ENCODE peak calls at places on chromosomes 11 and 22, in six cellular contexts. One of them, this sample, is unnamed.

GRCh38 chr22:29031236-29031982 is 30.2 kb downstream of the C22orf31 start:
- DNase-seq in pancreas: peak; percentile 68
- DNase-seq in uterus: peak; percentile 85
- DNase-seq in cardiac muscle cell: peak; percentile 92
- DNase-seq in BJ: peak; percentile 74
- DNase-seq in AG04449: peak; percentile 79
- DNase-seq in this sample: peak; percentile 96

GRCh38 chr11:62575156-62575555 is 1.5 kb upstream of the EEF1G start:
- DNase-seq in uterus: no peak
- DNase-seq in AG04449: no peak
- DNase-seq in cardiac muscle cell: no peak
- DNase-seq in pancreas: peak; percentile 77
- DNase-seq in BJ: no peak
- DNase-seq in this sample: no peak

GRCh38 chr11:82776377-82776776 is 42.7 kb upstream of the FAM181B start:
- DNase-seq in uterus: no peak
- DNase-seq in pancreas: no peak
- DNase-seq in cardiac muscle cell: no peak
- DNase-seq in BJ: no peak
- DNase-seq in AG04449: no peak
- DNase-seq in this sample: no peak

GRCh38 chr11:63889344-63889743 is 27.6 kb downstream of the RCOR2 start:
- DNase-seq in BJ: no peak
- DNase-seq in uterus: no peak
- DNase-seq in pancreas: no peak
- DNase-seq in AG04449: no peak
- DNase-seq in cardiac muscle cell: no peak
- DNase-seq in this sample: no peak

GRCh38 chr11:61907282-61907681 is 10.1 kb downstream of the RAB3IL1 start:
- DNase-seq in uterus: no peak
- DNase-seq in BJ: no peak
- DNase-seq in AG04449: no peak
- DNase-seq in cardiac muscle cell: no peak
- DNase-seq in pancreas: no peak
- DNase-seq in this sample: no peak

GRCh38 chr11:6931146-6931713 is 5.0 kb downstream of the ZNF215 start:
- DNase-seq in uterus: no peak
- DNase-seq in AG04449: no peak
- DNase-seq in pancreas: no peak
- DNase-seq in cardiac muscle cell: peak; percentile 60
- DNase-seq in BJ: no peak
- DNase-seq in this sample: no peak

GRCh38 chr11:128502736-128503135 is 84.6 kb downstream of the ETS1 start:
- DNase-seq in AG04449: peak; percentile 94
- DNase-seq in BJ: peak; percentile 83
- DNase-seq in pancreas: no peak
- DNase-seq in uterus: no peak
- DNase-seq in cardiac muscle cell: peak; percentile 92
- DNase-seq in this sample: peak; percentile 92

GRCh38 chr11:69516526-69516925 is 35.1 kb downstream of the LINC01488 start:
- DNase-seq in cardiac muscle cell: no peak
- DNase-seq in BJ: no peak
- DNase-seq in pancreas: peak; percentile 13
- DNase-seq in AG04449: no peak
- DNase-seq in uterus: no peak
- DNase-seq in this sample: no peak

GRCh38 chr11:120509346-120510053 is 2.0 kb upstream of the GRIK4 start:
- DNase-seq in uterus: no peak
- DNase-seq in pancreas: no peak
- DNase-seq in cardiac muscle cell: no peak
- DNase-seq in AG04449: no peak
- DNase-seq in BJ: no peak
- DNase-seq in this sample: peak; percentile 23

GRCh38 chr11:75946531-75947530 is 131.8 kb downstream of the UVRAG start:
- DNase-seq in pancreas: no peak
- DNase-seq in AG04449: no peak
- DNase-seq in uterus: no peak
- DNase-seq in cardiac muscle cell: peak; percentile 83
- DNase-seq in BJ: no peak
- DNase-seq in this sample: peak; percentile 35

GRCh38 chr11:17574799-17575144 is 27.7 kb downstream of the OTOG start:
- DNase-seq in BJ: no peak
- DNase-seq in pancreas: no peak
- DNase-seq in AG04449: no peak
- DNase-seq in uterus: no peak
- DNase-seq in cardiac muscle cell: no peak
- DNase-seq in this sample: no peak

GRCh38 chr11:110896358-110896757 is 184.1 kb upstream of the ARHGAP20 start:
- DNase-seq in uterus: no peak
- DNase-seq in cardiac muscle cell: peak; percentile 74
- DNase-seq in AG04449: no peak
- DNase-seq in BJ: no peak
- DNase-seq in pancreas: no peak
- DNase-seq in this sample: peak; percentile 85

GRCh38 chr11:119315139-119316016 is 1.6 kb downstream of the MCAM start:
- DNase-seq in BJ: no peak
- DNase-seq in uterus: no peak
- DNase-seq in AG04449: no peak
- DNase-seq in cardiac muscle cell: no peak
- DNase-seq in pancreas: no peak
- DNase-seq in this sample: peak; percentile 33

GRCh38 chr22:19848298-19849224 is 6.1 kb downstream of the GNB1L start:
- DNase-seq in BJ: no peak
- DNase-seq in AG04449: no peak
- DNase-seq in cardiac muscle cell: no peak
- DNase-seq in uterus: no peak
- DNase-seq in pancreas: peak; percentile 63
- DNase-seq in this sample: peak; percentile 31

GRCh38 chr11:48170840-48171233 is 45.8 kb upstream of the OR4B1 start:
- DNase-seq in uterus: no peak
- DNase-seq in pancreas: no peak
- DNase-seq in cardiac muscle cell: peak; percentile 74
- DNase-seq in BJ: no peak
- DNase-seq in AG04449: no peak
- DNase-seq in this sample: peak; percentile 60

GRCh38 chr22:44668190-44668885 is 33.7 kb upstream of the PRR5 start:
- DNase-seq in BJ: no peak
- DNase-seq in pancreas: peak; percentile 72
- DNase-seq in uterus: no peak
- DNase-seq in cardiac muscle cell: peak; percentile 24
- DNase-seq in AG04449: no peak
- DNase-seq in this sample: no peak

GRCh38 chr22:19845369-19845722 is 9.3 kb downstream of the GNB1L start:
- DNase-seq in BJ: no peak
- DNase-seq in cardiac muscle cell: no peak
- DNase-seq in pancreas: no peak
- DNase-seq in AG04449: no peak
- DNase-seq in uterus: no peak
- DNase-seq in this sample: no peak

GRCh38 chr22:30340911-30341685 is 14.4 kb upstream of the TBC1D10A start:
- DNase-seq in AG04449: no peak
- DNase-seq in pancreas: no peak
- DNase-seq in BJ: no peak
- DNase-seq in uterus: no peak
- DNase-seq in cardiac muscle cell: no peak
- DNase-seq in this sample: no peak

GRCh38 chr11:129270471-129270870 is 78.3 kb upstream of the ARHGAP32 start:
- DNase-seq in BJ: no peak
- DNase-seq in cardiac muscle cell: no peak
- DNase-seq in uterus: no peak
- DNase-seq in AG04449: no peak
- DNase-seq in pancreas: no peak
- DNase-seq in this sample: no peak

GRCh38 chr11:22582011-22582410 is 43.6 kb downstream of the FANCF start:
- DNase-seq in AG04449: no peak
- DNase-seq in cardiac muscle cell: no peak
- DNase-seq in uterus: no peak
- DNase-seq in pancreas: no peak
- DNase-seq in BJ: no peak
- DNase-seq in this sample: no peak

GRCh38 chr22:25419247-25420113 is 145.0 kb upstream of the GRK3 start:
- DNase-seq in cardiac muscle cell: peak; percentile 52
- DNase-seq in AG04449: no peak
- DNase-seq in uterus: no peak
- DNase-seq in pancreas: no peak
- DNase-seq in BJ: no peak
- DNase-seq in this sample: peak; percentile 63

GRCh38 chr22:33871935-33872334 is 48.3 kb downstream of the LARGE1 start:
- DNase-seq in uterus: peak; percentile 38
- DNase-seq in cardiac muscle cell: no peak
- DNase-seq in AG04449: no peak
- DNase-seq in pancreas: no peak
- DNase-seq in BJ: no peak
- DNase-seq in this sample: no peak

GRCh38 chr11:72802822-72803221 is 9.0 kb upstream of the STARD10 start:
- DNase-seq in BJ: no peak
- DNase-seq in AG04449: no peak
- DNase-seq in pancreas: no peak
- DNase-seq in uterus: no peak
- DNase-seq in cardiac muscle cell: no peak
- DNase-seq in this sample: no peak

GRCh38 chr11:128308793-128309192 is 278.6 kb downstream of the ETS1 start:
- DNase-seq in uterus: no peak
- DNase-seq in pancreas: no peak
- DNase-seq in AG04449: no peak
- DNase-seq in cardiac muscle cell: no peak
- DNase-seq in BJ: no peak
- DNase-seq in this sample: no peak

GRCh38 chr22:49487950-49488349 is 339.7 kb downstream of the BRD1 start:
- DNase-seq in pancreas: no peak
- DNase-seq in uterus: no peak
- DNase-seq in BJ: no peak
- DNase-seq in AG04449: no peak
- DNase-seq in cardiac muscle cell: no peak
- DNase-seq in this sample: no peak

GRCh38 chr11:47415949-47416472 is 7.6 kb downstream of the SLC39A13 start:
- DNase-seq in AG04449: no peak
- DNase-seq in pancreas: no peak
- DNase-seq in cardiac muscle cell: peak; percentile 96
- DNase-seq in uterus: peak; percentile 89
- DNase-seq in BJ: peak; percentile 73
- DNase-seq in this sample: peak; percentile 98

GRCh38 chr11:131762346-131763110 is 392.1 kb downstream of the NTM start:
- DNase-seq in AG04449: no peak
- DNase-seq in cardiac muscle cell: no peak
- DNase-seq in pancreas: no peak
- DNase-seq in BJ: no peak
- DNase-seq in uterus: no peak
- DNase-seq in this sample: no peak

GRCh38 chr11:66283461-66284105 is 5.4 kb downstream of the YIF1A start:
- DNase-seq in BJ: no peak
- DNase-seq in AG04449: no peak
- DNase-seq in pancreas: no peak
- DNase-seq in uterus: no peak
- DNase-seq in cardiac muscle cell: no peak
- DNase-seq in this sample: no peak

DNA sequence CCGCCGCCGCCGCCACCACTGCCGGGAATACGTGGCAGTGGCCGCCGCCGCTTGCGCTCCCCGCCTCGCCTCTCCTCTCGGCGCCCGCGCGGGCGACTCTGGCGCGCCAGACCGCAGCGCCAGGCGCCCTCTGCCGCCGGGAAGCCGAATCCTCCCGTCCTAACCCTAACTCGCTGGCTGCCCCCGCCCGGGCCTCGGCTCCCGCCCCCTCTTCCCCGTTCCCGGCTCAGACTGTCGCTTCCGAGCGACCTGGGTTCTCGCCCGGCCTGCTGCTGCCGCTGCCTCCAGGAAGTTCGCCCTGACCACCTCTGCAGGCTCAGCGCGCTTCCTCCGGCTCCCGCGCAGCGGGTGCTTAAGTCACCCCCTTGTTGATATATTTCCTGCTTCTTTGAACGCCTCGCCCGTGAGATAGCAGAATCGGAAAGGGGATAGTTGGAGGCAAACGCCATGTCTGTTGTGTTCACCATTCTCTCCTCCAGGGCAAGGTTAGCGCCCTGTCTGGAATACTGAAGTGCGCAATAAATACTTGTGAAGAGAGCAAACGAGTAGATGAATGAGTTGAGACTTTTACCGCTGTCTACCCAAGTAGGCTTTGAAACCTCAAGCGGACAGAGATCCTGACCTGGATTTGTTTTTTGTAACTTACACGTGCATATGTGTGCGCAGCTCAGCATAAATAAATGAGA is at the start of gene SMCO4:
- DNase-seq in pancreas: peak; percentile 93
- DNase-seq in cardiac muscle cell: peak; percentile 83
- DNase-seq in BJ: peak; percentile 14
- DNase-seq in AG04449: no peak
- DNase-seq in uterus: peak; percentile 79
- DNase-seq in this sample: peak; percentile 92
- TF ChIP-seq CTCF in pancreas: peak; percentile 52
- TF ChIP-seq CTCF in cardiac muscle cell: peak; percentile 59
- TF ChIP-seq CTCF in BJ: peak; percentile 66
- TF ChIP-seq CTCF in AG04449: peak; percentile 83
- TF ChIP-seq CTCF in uterus: peak; percentile 82
- TF ChIP-seq CTCF in this sample: peak; percentile 62

GRCh38 chr11:46298699-46299424 is 21.4 kb downstream of the CREB3L1 start:
- DNase-seq in AG04449: no peak
- DNase-seq in uterus: no peak
- DNase-seq in BJ: peak; percentile 58
- DNase-seq in pancreas: no peak
- DNase-seq in cardiac muscle cell: peak; percentile 83
- DNase-seq in this sample: peak; percentile 83
- H3K4me3 ChIP-seq in AG04449: no peak overlapping the region
- H3K4me3 ChIP-seq in uterus: no peak overlapping the region
- H3K4me3 ChIP-seq in BJ: no peak overlapping the region
- H3K4me3 ChIP-seq in pancreas: no peak overlapping the region
- H3K4me3 ChIP-seq in cardiac muscle cell: no peak overlapping the region
- H3K4me3 ChIP-seq in this sample: peak overlapping the region; percentile 2

GRCh38 chr11:68025047-68025446 is 5.4 kb upstream of the NDUFS8 start:
- DNase-seq in pancreas: no peak
- DNase-seq in BJ: no peak
- DNase-seq in cardiac muscle cell: no peak
- DNase-seq in uterus: no peak
- DNase-seq in AG04449: no peak
- DNase-seq in this sample: no peak
- TF ChIP-seq CTCF in pancreas: no peak
- TF ChIP-seq CTCF in BJ: no peak
- TF ChIP-seq CTCF in cardiac muscle cell: no peak
- TF ChIP-seq CTCF in uterus: no peak
- TF ChIP-seq CTCF in AG04449: no peak
- TF ChIP-seq CTCF in this sample: no peak

GRCh38 chr22:40690370-40690769 is 11.1 kb downstream of the MCHR1 start:
- DNase-seq in AG04449: no peak
- DNase-seq in uterus: no peak
- DNase-seq in cardiac muscle cell: no peak
- DNase-seq in pancreas: no peak
- DNase-seq in BJ: no peak
- DNase-seq in this sample: no peak

GRCh38 chr22:40691532-40691931 is 12.2 kb downstream of the MCHR1 start:
- DNase-seq in AG04449: no peak
- DNase-seq in BJ: no peak
- DNase-seq in cardiac muscle cell: no peak
- DNase-seq in pancreas: no peak
- DNase-seq in uterus: no peak
- DNase-seq in this sample: no peak

DNA sequence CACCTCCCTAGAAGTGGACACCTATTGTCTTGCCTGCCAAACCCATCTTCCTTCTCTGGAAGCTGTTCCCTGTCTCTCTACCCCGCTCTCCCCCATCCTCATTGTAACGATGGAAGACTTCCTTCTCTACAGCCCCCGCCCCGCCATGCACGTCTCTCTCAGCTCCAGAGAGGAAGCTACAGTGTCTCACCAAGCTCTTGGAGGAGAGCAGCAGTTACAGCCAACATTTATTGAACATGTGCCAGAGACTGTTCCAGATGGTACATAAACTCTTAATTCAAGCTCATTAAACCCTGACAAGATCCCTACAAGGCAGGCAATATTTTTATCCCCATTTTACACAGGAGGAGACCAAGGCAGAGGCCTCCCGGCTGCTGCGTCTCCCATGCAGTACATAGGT is 15.1 kb downstream of the MCHR1 start:
- DNase-seq in BJ: no peak
- DNase-seq in uterus: peak; percentile 71
- DNase-seq in cardiac muscle cell: no peak
- DNase-seq in pancreas: no peak
- DNase-seq in AG04449: no peak
- DNase-seq in this sample: no peak
- H3K4me3 ChIP-seq in BJ: no peak overlapping the region
- H3K4me3 ChIP-seq in uterus: no peak overlapping the region
- H3K4me3 ChIP-seq in cardiac muscle cell: no peak overlapping the region
- H3K4me3 ChIP-seq in pancreas: no peak overlapping the region
- H3K4me3 ChIP-seq in AG04449: no peak overlapping the region
- H3K4me3 ChIP-seq in this sample: no peak overlapping the region

This sample was measured in foreskin fibroblast.